ENCODE peak calls at places on chromosomes 16 and 17, in eight cellular contexts. H is neural progenitor cell; V is DMS153; A is psoas muscle; U is substantia nigra; Q is stimulated activated CD4-positive, alpha-beta T cell treated with anti-CD3 and anti-CD28 coated beads, Interleukin-1b, Interleukin-23, amount 100 ng/mL, for 4 hours; C is tibial nerve; B is head of caudate nucleus. Y is an unnamed sample.

GRCh38 chr16:23081675-23082119 is 67.6 kb downstream of the USP31 start:
- DNase-seq in H (no peak), V (peak; percentile 71), A (no peak), U (no peak), Q (no peak), C (no peak), B (peak; percentile 43), Y (no peak)

GRCh38 chr16:24129412-24129918 is 126.7 kb upstream of the CACNG3 start:
- DNase-seq in H (no peak), V (no peak), A (no peak), U (no peak), Q (no peak), C (no peak), B (no peak), Y (no peak)

GRCh38 chr16:81610144-81610842 is 165.7 kb downstream of the CMIP start:
- DNase-seq in H (no peak), V (no peak), A (peak; percentile 87), U (peak; percentile 25), Q (no peak), C (peak; percentile 55), B (peak; percentile 73), Y (no peak)

GRCh38 chr17:49580981-49581644 is 5.4 kb downstream of the NXPH3 start:
- DNase-seq in H (no peak), V (no peak), A (peak; percentile 36), U (no peak), Q (no peak), C (no peak), B (no peak), Y (no peak)

GRCh38 chr16:27729516-27730304 is 179.8 kb downstream of the KATNIP start:
- DNase-seq in H (no peak), V (no peak), A (peak; percentile 48), U (no peak), Q (no peak), C (peak; percentile 17), B (peak; percentile 68), Y (no peak)

GRCh38 chr17:28384281-28385036 is 13.0 kb downstream of the SARM1 start:
- DNase-seq in H (peak; percentile 52), V (peak; percentile 77), A (peak; percentile 61), U (no peak), Q (peak; percentile 43), C (peak; percentile 14), B (peak; percentile 52), Y (peak; percentile 79)

GRCh38 chr17:41496803-41497484 is 7.2 kb upstream of the KRT36 start:
- DNase-seq in H (peak; percentile 76), V (peak; percentile 90), A (peak; percentile 76), U (no peak), Q (peak; percentile 25), C (peak; percentile 32), B (no peak), Y (peak; percentile 90)

GRCh38 chr16:66658860-66659190 is 37.7 kb downstream of the CMTM4 start:
- DNase-seq in H (no peak), V (no peak), A (no peak), U (no peak), Q (no peak), C (no peak), B (peak; percentile 30), Y (no peak)

GRCh38 chr16:71406724-71407123 is 35.1 kb downstream of the TLE7 start:
- DNase-seq in H (no peak), V (no peak), A (no peak), U (no peak), Q (no peak), C (no peak), B (no peak), Y (no peak)

GRCh38 chr17:73419896-73420295 is 108.1 kb upstream of the CDC42EP4 start:
- DNase-seq in H (no peak), V (no peak), A (no peak), U (no peak), Q (no peak), C (no peak), B (no peak), Y (no peak)

GRCh38 chr17:1434150-1434549 is 21.9 kb downstream of the CRK start:
- DNase-seq in H (no peak), V (no peak), A (no peak), U (no peak), Q (no peak), C (no peak), B (no peak), Y (no peak)

GRCh38 chr16:21598676-21599157 is 660 bp upstream of the METTL9 start:
- DNase-seq in H (no peak), V (no peak), A (no peak), U (no peak), Q (peak; percentile 3), C (peak; percentile 9), B (peak; percentile 9), Y (no peak)

GRCh38 chr17:50055426-50056216 is at the start of gene ITGA3:
- DNase-seq in H (peak; percentile 92), V (peak; percentile 85), A (peak; percentile 82), U (peak; percentile 27), Q (peak; percentile 40), C (no peak), B (peak; percentile 83), Y (peak; percentile 96)

GRCh38 chr17:64240741-64241347 is 22.2 kb downstream of the TEX2 start:
- DNase-seq in H (peak; percentile 17), V (no peak), A (peak; percentile 65), U (no peak), Q (no peak), C (peak; percentile 49), B (peak; percentile 10), Y (no peak)

GRCh38 chr17:80612997-80613731 is 68.5 kb downstream of the RPTOR start:
- DNase-seq in H (no peak), V (peak; percentile 84), A (no peak), U (no peak), Q (no peak), C (no peak), B (no peak), Y (peak; percentile 97)